ENCODE peak calls at places on chromosomes 11 and 22, in five cellular contexts. Y is GM12878, K is GM12891, R is K562, T is H1. L is an unnamed sample.

GRCh38 chr11:110529043-110529442 is 99.3 kb downstream of the FDX1 start:
- DNase-seq in Y (no peak), K (no peak), R (peak; percentile 45), T (no peak), L (no peak)

GRCh38 chr11:27938011-27938410 is 169.9 kb downstream of the KIF18A start:
- DNase-seq in Y (no peak), K (no peak), R (no peak), T (no peak), L (no peak)

GRCh38 chr11:118301600-118302195 is 2.8 kb upstream of the CD3E start:
- DNase-seq in Y (no peak), K (no peak), R (no peak), T (no peak), L (no peak)

GRCh38 chr11:102458531-102458930 is 6.0 kb upstream of the TMEM123 start:
- DNase-seq in Y (no peak), K (no peak), R (no peak), T (no peak), L (no peak)

GRCh38 chr22:49015459-49015858 is 812.2 kb downstream of the BRD1 start:
- DNase-seq in Y (no peak), K (no peak), R (no peak), T (peak; percentile 37), L (no peak)

GRCh38 chr11:73274722-73275380 is 2.7 kb downstream of the P2RY6 start:
- DNase-seq in Y (no peak), K (no peak), R (no peak), T (no peak), L (no peak)

GRCh38 chr11:32426192-32426591 is 9.1 kb downstream of the WT1 start:
- DNase-seq in Y (no peak), K (no peak), R (no peak), T (peak; percentile 62), L (no peak)

GRCh38 chr11:64743591-64744543 is at the start of gene RASGRP2:
- DNase-seq in Y (no peak), K (peak; percentile 73), R (peak; percentile 87), T (peak; percentile 95), L (no peak)

GRCh38 chr11:8056810-8057463 is 24.1 kb upstream of the TUB start:
- DNase-seq in Y (no peak), K (no peak), R (no peak), T (peak; percentile 36), L (no peak)

GRCh38 chr11:94597896-94598295 is 30.7 kb downstream of the PIWIL4 start:
- DNase-seq in Y (no peak), K (no peak), R (peak; percentile 31), T (no peak), L (no peak)

GRCh38 chr11:111347723-111348115 is 31.4 kb downstream of the POU2AF1 start:
- DNase-seq in Y (no peak), K (no peak), R (no peak), T (no peak), L (no peak)

GRCh38 chr11:101428918-101429317 is 154.9 kb downstream of the TRPC6 start:
- DNase-seq in Y (no peak), K (no peak), R (no peak), T (no peak), L (no peak)

GRCh38 chr11:57901756-57902155 is 121.9 kb upstream of the OR9Q1 start:
- DNase-seq in Y (no peak), K (no peak), R (peak; percentile 48), T (no peak), L (no peak)

GRCh38 chr11:67351275-67352005 is 1.9 kb downstream of the POLD4 start:
- DNase-seq in Y (no peak), K (no peak), R (peak; percentile 88), T (peak; percentile 76), L (no peak)

GRCh38 chr22:39710380-39711117 is 140.0 kb downstream of the CACNA1I start:
- DNase-seq in Y (no peak), K (no peak), R (no peak), T (no peak), L (no peak)

GRCh38 chr22:27226666-27227065 is 569.3 kb downstream of the MIAT start:
- DNase-seq in Y (no peak), K (no peak), R (no peak), T (no peak), L (no peak)

GRCh38 chr11:70692131-70692530 is 293.8 kb downstream of the CTTN start:
- DNase-seq in Y (no peak), K (no peak), R (no peak), T (no peak), L (no peak)

GRCh38 chr11:132312616-132313210 is 942.3 kb downstream of the NTM start:
- DNase-seq in Y (no peak), K (peak; percentile 42), R (peak; percentile 5), T (no peak), L (peak; percentile 32)

GRCh38 chr11:68946416-68947090 is 34.2 kb downstream of the MRGPRD start:
- DNase-seq in Y (no peak), K (no peak), R (no peak), T (no peak), L (no peak)

GRCh38 chr11:133911169-133911568 is 45.6 kb downstream of the IGSF9B start:
- DNase-seq in Y (no peak), K (no peak), R (peak; percentile 10), T (no peak), L (no peak)

GRCh38 chr22:42792909-42793847 is 63.9 kb downstream of the ARFGAP3 start:
- DNase-seq in Y (no peak), K (no peak), R (no peak), T (no peak), L (no peak)

GRCh38 chr11:6251990-6252473 is 7.6 kb upstream of the CCKBR start:
- DNase-seq in Y (no peak), K (no peak), R (peak; percentile 53), T (no peak), L (no peak)

GRCh38 chr11:99803501-99803900 is 782.8 kb downstream of the CNTN5 start:
- DNase-seq in Y (no peak), K (no peak), R (no peak), T (no peak), L (no peak)

GRCh38 chr22:29786026-29786425 is 18.9 kb downstream of the UQCR10 start:
- DNase-seq in Y (no peak), K (no peak), R (no peak), T (no peak), L (no peak)

GRCh38 chr22:44371741-44372525 is 59.2 kb upstream of the SHISAL1 start:
- DNase-seq in Y (no peak), K (no peak), R (no peak), T (no peak), L (no peak)

GRCh38 chr11:11336664-11337063 is 16.4 kb downstream of the CSNK2A3 start:
- DNase-seq in Y (no peak), K (no peak), R (no peak), T (no peak), L (no peak)
- TF ChIP-seq TAF1 in Y (no peak), K (no peak), R (no peak), T (no peak), L (no peak)

DNA sequence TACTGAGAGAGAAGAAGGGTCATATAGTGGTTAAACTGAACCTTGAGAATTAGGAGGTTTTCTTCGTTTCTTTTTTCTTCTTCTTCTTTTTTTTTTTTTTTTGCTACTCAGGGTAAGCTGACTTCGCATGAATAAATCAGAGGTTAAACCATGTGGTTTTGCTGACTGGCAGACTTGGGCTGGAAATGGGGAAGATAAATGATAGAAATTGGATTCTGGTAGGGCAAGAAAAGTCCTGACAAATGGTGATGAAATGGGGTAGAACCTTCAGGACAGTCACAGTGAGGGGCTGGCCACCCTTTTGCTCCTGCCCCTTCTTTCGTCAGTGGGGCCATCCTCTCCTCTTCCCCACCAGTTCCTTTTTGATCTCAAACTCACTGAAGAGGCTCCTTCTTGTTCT is 1.6 kb upstream of the SWAP70 start:
- DNase-seq in Y (no peak), K (peak; percentile 17), R (no peak), T (no peak), L (no peak)
- TF ChIP-seq POLR2A in Y (no peak), K (no peak), R (no peak), T (no peak), L (no peak)

DNA sequence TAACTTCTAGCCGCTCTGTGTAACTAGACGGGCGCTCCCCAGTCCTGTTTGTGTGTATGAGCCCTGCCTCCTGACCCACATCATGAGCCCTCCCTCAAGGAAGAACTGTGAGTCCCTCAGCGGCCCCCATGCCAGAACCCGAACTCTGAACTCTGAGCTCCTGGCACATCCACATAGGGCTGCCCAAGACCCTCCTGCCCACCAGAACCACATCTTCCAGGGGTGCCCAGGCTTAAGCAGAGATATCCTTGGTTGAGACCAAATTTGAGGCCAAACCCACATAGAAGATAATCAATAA is 3.0 kb downstream of the TRIM29 start:
- DNase-seq in Y (no peak), K (no peak), R (no peak), T (no peak), L (no peak)
- TF ChIP-seq TAF1 in Y (no peak), K (no peak), R (no peak), T (no peak), L (no peak)

DNA sequence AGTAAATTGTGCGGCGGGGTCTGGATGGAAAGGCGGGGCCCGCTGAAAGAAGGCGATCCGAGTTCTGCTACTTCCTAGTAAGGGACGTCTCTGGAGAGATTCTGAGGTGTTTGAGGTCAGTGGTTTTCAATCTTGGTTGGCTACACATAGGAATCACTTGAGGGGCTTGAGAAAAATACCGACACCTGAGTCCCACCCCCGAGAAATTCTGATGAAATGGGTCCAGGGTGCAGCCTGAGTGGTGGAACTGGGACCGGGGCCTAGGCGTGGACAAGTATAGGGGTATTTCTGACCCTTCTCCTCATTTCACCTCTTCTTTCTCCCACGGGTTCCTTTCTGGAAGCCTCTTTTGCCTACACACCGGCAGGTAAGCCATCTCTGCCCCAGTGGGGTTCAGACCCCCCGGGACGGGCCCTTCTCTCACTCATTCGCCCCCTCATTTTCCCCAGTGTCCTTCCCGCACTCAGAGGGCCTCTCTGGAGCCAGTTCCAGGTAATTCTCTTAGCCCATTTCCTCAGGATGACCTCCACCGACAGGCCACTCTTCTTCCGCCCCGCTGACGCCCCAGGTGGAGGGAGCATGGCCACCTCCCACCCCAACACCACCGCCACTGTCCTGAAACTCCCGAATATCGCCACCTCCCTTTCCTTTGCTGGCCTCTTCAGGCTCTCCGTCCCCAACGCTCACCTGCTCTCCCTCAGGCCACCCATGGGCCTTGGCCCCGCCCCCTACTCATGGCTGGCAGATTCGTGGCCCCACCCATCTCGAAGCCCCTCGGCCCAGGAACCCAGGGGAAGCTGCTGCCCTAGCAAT is 11.8 kb downstream of the ROBO3 start:
- DNase-seq in Y (no peak), K (no peak), R (no peak), T (peak; percentile 61), L (no peak)
- TF ChIP-seq POLR2A in Y (no peak), K (no peak), R (no peak), T (peak; percentile 4), L (no peak)

L was measured in GM12892.